ENCODE peak calls at places on chromosomes 1 and 21, in five cellular contexts. B is HCT116, O is neural progenitor cell, X is GM23248, I is SK-N-SH. A is an unnamed sample.

GRCh38 chr1:199113265-199113869 is 474.5 kb downstream of the PTPRC start:
- DNase-seq in X (peak), I (peak), O (peak), B (peak), A (peak)

GRCh38 chr1:160400284-160400645 is at the start of gene VANGL2:
- DNase-seq in X (peak), B (no peak), I (peak), O (peak), A (peak)

GRCh38 chr1:185813401-185813979 is 79.3 kb downstream of the HMCN1 start:
- DNase-seq in B (peak), I (peak), X (peak), O (peak), A (peak)

GRCh38 chr1:220005489-220005888 is 40.8 kb downstream of the EPRS1 start:
- DNase-seq in O (no peak), X (no peak), B (no peak), I (no peak), A (no peak)

GRCh38 chr1:222920169-222920568 is 105.3 kb downstream of the DISP1 start:
- DNase-seq in I (no peak), O (no peak), B (no peak), X (no peak), A (no peak)

GRCh38 chr1:24505816-24506215 is 3.2 kb downstream of the RCAN3 start:
- DNase-seq in I (no peak), B (no peak), O (no peak), X (no peak), A (no peak)

GRCh38 chr1:6956488-6957159 is 171.4 kb downstream of the CAMTA1 start:
- DNase-seq in O (peak), I (no peak), B (no peak), X (no peak), A (no peak)

GRCh38 chr1:223076382-223076781 is 66.7 kb downstream of the TLR5 start:
- DNase-seq in I (no peak), O (no peak), X (no peak), B (no peak), A (no peak)

GRCh38 chr1:76240321-76240720 is 165.8 kb downstream of the ST6GALNAC3 start:
- DNase-seq in X (no peak), I (no peak), B (no peak), O (no peak), A (peak)

GRCh38 chr1:53620620-53620957 is 118.4 kb downstream of the GLIS1 start:
- DNase-seq in X (no peak), O (no peak), B (no peak), I (no peak), A (no peak)

GRCh38 chr21:35974801-35975200 is 85.5 kb downstream of the SETD4 start:
- DNase-seq in I (no peak), B (peak), X (no peak), O (no peak), A (no peak)

GRCh38 chr1:909861-910310 is 13.8 kb upstream of the SAMD11 start:
- DNase-seq in B (no peak), X (peak), O (peak), I (no peak), A (no peak)

GRCh38 chr1:212721388-212722247 is 22.0 kb upstream of the BATF3 start:
- DNase-seq in X (peak), B (no peak), I (no peak), O (no peak), A (peak)

GRCh38 chr21:36718951-36719501 is 20.1 kb downstream of the SIM2 start:
- DNase-seq in B (peak), I (no peak), X (peak), O (no peak), A (no peak)

GRCh38 chr21:33975548-33976081 is 60.0 kb upstream of the ATP5PO start:
- DNase-seq in B (no peak), I (no peak), X (peak), O (no peak), A (peak)

GRCh38 chr1:36883315-36883949 is 150.9 kb downstream of the GRIK3 start:
- DNase-seq in X (no peak), I (no peak), B (no peak), O (no peak), A (no peak)

GRCh38 chr1:114641377-114641776 is 28.5 kb downstream of the DENND2C start:
- DNase-seq in B (no peak), O (no peak), X (no peak), I (no peak), A (no peak)

GRCh38 chr1:8813016-8813763 is 4.2 kb downstream of the RERE start:
- DNase-seq in O (no peak), B (no peak), I (no peak), X (peak), A (no peak)

GRCh38 chr1:43776043-43776761 is 68.9 kb downstream of the ST3GAL3 start:
- DNase-seq in X (peak), B (no peak), I (no peak), O (no peak), A (no peak)

GRCh38 chr1:115710859-115711624 is 57.5 kb downstream of the CASQ2 start:
- DNase-seq in B (no peak), I (no peak), X (no peak), O (no peak), A (peak)

GRCh38 chr1:207925210-207925609 is 14.3 kb upstream of the CD34 start:
- DNase-seq in B (no peak), X (peak), I (no peak), O (peak), A (peak)

GRCh38 chr1:6247651-6248050 is 3.7 kb downstream of the HES3 start:
- DNase-seq in I (no peak), X (no peak), B (no peak), O (no peak), A (no peak)

GRCh38 chr1:110148961-110149360 is 1.3 kb upstream of the SLC6A17 start:
- DNase-seq in B (peak), X (peak), O (peak), I (no peak), A (no peak)

DNA sequence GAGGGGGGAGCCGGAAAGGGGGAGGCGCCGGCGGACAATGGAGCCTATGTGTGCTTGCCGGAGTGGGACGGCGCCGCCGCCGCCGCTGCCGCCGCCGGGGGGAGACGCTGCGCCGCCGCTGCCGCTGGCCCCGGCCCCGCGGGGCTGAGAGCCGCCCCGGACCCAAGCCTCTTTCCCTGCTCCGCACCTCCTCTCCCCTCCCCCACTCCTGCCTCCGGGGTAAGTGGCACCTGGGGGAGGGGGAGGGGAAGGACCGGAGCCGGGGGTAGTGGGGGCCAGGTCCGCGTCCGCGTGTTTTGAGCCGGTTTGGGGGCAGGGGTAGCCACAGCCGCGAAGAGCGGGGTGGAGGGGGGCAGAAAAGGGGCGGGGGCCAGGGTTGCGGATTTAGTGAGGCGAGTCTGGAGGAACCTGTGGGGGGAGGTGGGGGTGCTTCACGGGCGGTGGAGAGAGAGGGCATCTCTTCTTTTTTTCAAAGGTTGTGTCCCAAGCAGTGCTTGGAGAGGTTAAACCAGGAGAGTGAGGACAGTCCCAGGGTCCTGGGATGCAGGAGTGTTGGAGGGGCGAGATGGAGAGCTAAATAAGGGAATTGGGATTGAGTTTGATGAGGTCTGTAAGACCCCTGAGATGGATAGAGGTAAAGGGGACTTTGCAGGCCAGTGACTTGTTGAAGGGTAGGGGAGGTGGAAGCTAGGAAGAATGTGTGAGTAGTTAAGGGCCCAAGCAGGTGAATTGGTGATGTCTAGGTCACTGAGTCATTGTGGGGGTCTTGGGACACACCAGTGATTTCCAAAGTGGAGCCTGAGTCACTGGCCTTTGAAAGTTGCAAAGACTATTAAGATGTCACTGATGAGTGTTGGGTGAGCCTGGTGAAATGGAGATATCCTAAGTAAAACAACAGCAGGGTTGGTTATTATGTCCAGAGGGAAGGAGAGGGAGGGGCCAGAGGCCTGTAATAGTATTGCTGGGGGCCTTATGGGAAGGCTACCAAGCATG is 59.1 kb downstream of the BCL9 start:
- DNase-seq in I (no peak), B (no peak), X (peak), O (no peak), A (peak)
- TF ChIP-seq EZH2phosphoT487 in I (no peak), B (no peak), X (no peak), O (no peak), A (no peak)

GRCh38 chr1:172141351-172142000 is 279.0 kb upstream of the C1orf105 start:
- DNase-seq in B (no peak), I (no peak), O (no peak), X (peak), A (no peak)
- H2AFZ ChIP-seq in B (no peak), I (no peak), O (peak), X (no peak), A (no peak)

DNA sequence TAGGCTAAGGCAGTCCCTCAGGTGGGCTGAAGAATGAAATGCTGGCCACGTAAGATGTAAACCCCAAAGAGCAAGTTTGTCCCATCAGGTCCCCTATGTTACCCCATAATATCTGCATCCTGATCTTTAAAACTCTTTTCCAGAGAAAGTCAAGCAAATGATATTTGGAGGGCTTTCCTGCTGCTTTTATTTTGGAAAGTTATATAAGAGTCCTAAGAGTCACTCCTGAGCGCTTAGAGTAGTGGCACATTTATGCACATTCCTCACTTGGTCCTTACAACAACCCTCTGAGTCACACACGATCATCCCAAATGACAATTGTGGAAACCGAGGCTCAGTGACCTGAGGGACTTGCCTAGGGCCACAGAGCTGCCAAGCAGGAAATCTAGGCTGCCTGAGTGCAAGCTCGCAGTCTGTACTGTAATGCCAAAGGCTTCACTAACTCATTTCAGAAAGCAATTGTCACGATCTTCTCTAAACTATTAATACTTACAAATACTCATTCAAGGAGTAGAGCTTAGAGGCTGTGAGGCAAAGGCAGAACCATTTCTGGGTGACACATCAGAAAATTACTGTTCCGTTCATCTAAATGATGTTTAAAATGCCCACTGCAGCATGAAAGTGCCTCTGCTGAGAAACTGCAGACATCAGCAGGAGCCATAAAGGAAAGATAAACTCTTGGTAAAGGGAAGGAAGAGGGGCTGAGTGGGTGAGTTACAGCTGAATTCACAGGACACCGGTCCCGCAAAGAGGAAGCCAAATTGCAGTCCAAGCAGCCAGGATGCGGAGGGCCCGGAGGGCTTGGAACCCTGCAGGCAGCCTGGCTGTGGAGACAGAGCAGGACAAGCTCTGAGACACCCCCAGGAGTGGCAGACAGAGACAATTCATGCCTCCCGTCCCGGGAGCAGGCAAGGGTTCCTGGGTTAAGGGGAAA is 30.8 kb downstream of the CAPZB start:
- DNase-seq in O (no peak), B (no peak), I (peak), X (peak), A (no peak)
- TF ChIP-seq EZH2phosphoT487 in O (no peak), B (no peak), I (no peak), X (no peak), A (no peak)

GRCh38 chr1:62271137-62271536 is 48.1 kb downstream of the KANK4 start:
- DNase-seq in I (peak), B (no peak), X (no peak), O (no peak), A (peak)

GRCh38 chr1:62269439-62269838 is 49.8 kb downstream of the KANK4 start:
- DNase-seq in O (no peak), X (no peak), B (no peak), I (no peak), A (no peak)

GRCh38 chr1:62274496-62274895 is 44.7 kb downstream of the KANK4 start:
- DNase-seq in B (no peak), I (no peak), X (no peak), O (no peak), A (no peak)

GRCh38 chr1:62273953-62274352 is 45.3 kb downstream of the KANK4 start:
- DNase-seq in O (no peak), B (no peak), X (no peak), I (no peak), A (no peak)

GRCh38 chr1:62271932-62272728 is 47.1 kb downstream of the KANK4 start:
- DNase-seq in B (no peak), X (no peak), O (peak), I (peak), A (no peak)
- H2AFZ ChIP-seq in B (no peak), X (no peak), O (peak), I (no peak), A (no peak)

DNA sequence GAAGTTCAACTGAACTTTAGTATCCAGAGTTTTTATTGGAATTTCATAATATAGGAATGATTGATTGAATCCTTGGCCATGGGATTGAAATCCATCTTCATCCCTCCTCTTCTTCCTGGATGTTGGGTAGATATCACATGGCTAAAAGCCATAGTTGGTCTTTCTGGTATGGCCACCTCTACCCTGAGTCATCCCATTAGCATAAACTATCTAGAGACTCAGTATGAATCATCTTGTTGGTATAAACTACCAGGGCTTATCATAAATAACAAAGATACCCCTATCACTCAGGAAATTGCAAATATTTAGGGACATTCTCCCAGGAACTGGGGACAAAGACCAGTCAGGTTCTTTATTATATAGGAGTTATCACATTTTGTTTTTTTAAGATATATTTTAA is 21.2 kb upstream of the ZP4 start:
- DNase-seq in O (no peak), B (no peak), I (no peak), X (no peak), A (no peak)
- TF ChIP-seq EZH2phosphoT487 in O (no peak), B (no peak), I (no peak), X (no peak), A (no peak)

DNA sequence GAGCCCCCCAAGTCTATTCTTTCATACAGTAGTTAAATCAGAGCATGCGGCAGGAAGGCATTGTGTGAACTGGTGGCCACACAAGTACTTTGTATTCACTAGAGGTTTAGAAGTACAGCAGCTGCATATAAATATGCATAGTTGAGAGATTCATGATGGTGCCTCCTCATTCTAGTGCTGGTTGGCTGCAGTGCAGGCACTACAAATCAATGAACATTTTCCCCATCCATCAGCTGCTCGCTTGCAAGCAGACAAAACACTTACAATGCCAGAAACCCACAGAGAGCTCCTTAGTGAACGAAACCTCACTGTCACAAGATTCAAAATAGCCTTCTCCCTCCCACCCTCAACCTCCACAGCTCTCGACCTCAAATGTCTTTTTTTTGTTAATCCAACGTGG is 726.2 kb downstream of the USP25 start:
- DNase-seq in O (no peak), X (no peak), I (no peak), B (no peak), A (no peak)
- H2AFZ ChIP-seq in O (peak), X (no peak), I (no peak), B (no peak), A (no peak)

DNA sequence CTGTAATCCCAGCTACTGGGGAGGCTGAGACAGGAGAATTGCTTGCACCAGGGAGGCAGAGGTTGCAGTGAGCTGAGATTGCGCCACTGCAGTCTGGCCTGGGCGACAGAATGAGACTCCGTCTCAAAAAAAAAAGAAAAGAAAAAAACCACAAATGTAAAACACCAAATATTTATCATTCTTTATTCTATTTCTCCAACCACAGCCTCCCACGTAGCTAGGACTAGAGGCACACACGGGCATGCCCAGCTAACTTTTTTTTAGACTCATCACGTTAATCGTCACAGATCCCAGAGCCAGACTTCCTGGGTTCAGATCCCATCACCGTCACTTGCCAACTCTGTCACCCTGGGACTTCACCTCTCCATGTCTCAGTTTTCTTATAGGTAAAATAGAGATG is 13.6 kb downstream of the DNAJC16 start:
- DNase-seq in I (no peak), B (no peak), X (peak), O (no peak), A (no peak)
- TF ChIP-seq EZH2phosphoT487 in I (no peak), B (no peak), X (no peak), O (no peak), A (no peak)